ENCODE peak calls at places on chromosomes 1 and 21, in ten cellular contexts. One of them, this sample, is unnamed. For H3K4me1, the result is how much of the 10 kb centered on the place peaks cover.

GRCh38 chr1:198167436-198167934 is 10.7 kb downstream of the NEK7 start:
- DNase-seq in H9: no peak
- DNase-seq in OCI-LY7: peak
- DNase-seq in HCT116: no peak
- DNase-seq in PC-9: no peak
- DNase-seq in Karpas-422: no peak
- DNase-seq in GM23248: peak
- DNase-seq in IMR-90: peak
- DNase-seq in mammary epithelial cell: peak
- DNase-seq in PC-3: peak
- DNase-seq in this sample: peak

GRCh38 chr1:21324368-21325137 is 34.3 kb upstream of the ECE1 start:
- DNase-seq in H9: no peak
- DNase-seq in mammary epithelial cell: peak
- DNase-seq in PC-3: peak
- DNase-seq in GM23248: peak
- DNase-seq in IMR-90: peak
- DNase-seq in OCI-LY7: peak
- DNase-seq in PC-9: peak
- DNase-seq in Karpas-422: peak
- DNase-seq in HCT116: peak
- DNase-seq in this sample: peak

GRCh38 chr1:148318123-148318899 is 164.8 kb downstream of the PPIAL4G start:
- DNase-seq in Karpas-422: no peak
- DNase-seq in PC-9: no peak
- DNase-seq in GM23248: peak
- DNase-seq in H9: no peak
- DNase-seq in IMR-90: no peak
- DNase-seq in PC-3: no peak
- DNase-seq in HCT116: no peak
- DNase-seq in mammary epithelial cell: no peak
- DNase-seq in OCI-LY7: no peak
- DNase-seq in this sample: no peak

GRCh38 chr1:42866549-42866948 is 20.1 kb downstream of the ZNF691 start:
- DNase-seq in HCT116: no peak
- DNase-seq in H9: no peak
- DNase-seq in PC-9: no peak
- DNase-seq in GM23248: no peak
- DNase-seq in mammary epithelial cell: no peak
- DNase-seq in Karpas-422: no peak
- DNase-seq in OCI-LY7: no peak
- DNase-seq in PC-3: no peak
- DNase-seq in IMR-90: no peak
- DNase-seq in this sample: no peak

GRCh38 chr21:38503588-38503987 is 5.3 kb upstream of the ERG start:
- DNase-seq in mammary epithelial cell: peak
- DNase-seq in PC-3: no peak
- DNase-seq in GM23248: peak
- DNase-seq in IMR-90: peak
- DNase-seq in OCI-LY7: no peak
- DNase-seq in PC-9: no peak
- DNase-seq in HCT116: no peak
- DNase-seq in H9: no peak
- DNase-seq in Karpas-422: no peak
- DNase-seq in this sample: peak

GRCh38 chr1:2295526-2295925 is 67.4 kb downstream of the SKI start:
- DNase-seq in PC-3: no peak
- DNase-seq in OCI-LY7: no peak
- DNase-seq in HCT116: no peak
- DNase-seq in GM23248: no peak
- DNase-seq in PC-9: no peak
- DNase-seq in IMR-90: no peak
- DNase-seq in H9: no peak
- DNase-seq in Karpas-422: no peak
- DNase-seq in mammary epithelial cell: no peak
- DNase-seq in this sample: no peak

GRCh38 chr1:65812065-65812464 is 19.4 kb downstream of the PDE4B start:
- DNase-seq in Karpas-422: no peak
- DNase-seq in HCT116: peak
- DNase-seq in PC-9: peak
- DNase-seq in GM23248: peak
- DNase-seq in PC-3: peak
- DNase-seq in mammary epithelial cell: peak
- DNase-seq in OCI-LY7: no peak
- DNase-seq in H9: no peak
- DNase-seq in IMR-90: peak
- DNase-seq in this sample: peak

GRCh38 chr1:200625381-200625824 is 4.9 kb upstream of the KIF14 start:
- DNase-seq in OCI-LY7: no peak
- DNase-seq in GM23248: peak
- DNase-seq in HCT116: no peak
- DNase-seq in H9: no peak
- DNase-seq in Karpas-422: no peak
- DNase-seq in IMR-90: peak
- DNase-seq in mammary epithelial cell: peak
- DNase-seq in PC-9: no peak
- DNase-seq in PC-3: no peak
- DNase-seq in this sample: peak

GRCh38 chr1:81032973-81033425 is 767.7 kb upstream of the ADGRL2 start:
- DNase-seq in HCT116: no peak
- DNase-seq in H9: no peak
- DNase-seq in GM23248: no peak
- DNase-seq in PC-3: no peak
- DNase-seq in IMR-90: no peak
- DNase-seq in OCI-LY7: no peak
- DNase-seq in mammary epithelial cell: no peak
- DNase-seq in PC-9: no peak
- DNase-seq in Karpas-422: no peak
- DNase-seq in this sample: no peak

GRCh38 chr1:232728507-232729263 is 76.5 kb upstream of the MAP10 start:
- DNase-seq in HCT116: no peak
- DNase-seq in Karpas-422: no peak
- DNase-seq in mammary epithelial cell: no peak
- DNase-seq in IMR-90: peak
- DNase-seq in OCI-LY7: no peak
- DNase-seq in GM23248: peak
- DNase-seq in PC-9: no peak
- DNase-seq in PC-3: no peak
- DNase-seq in H9: no peak
- DNase-seq in this sample: peak

GRCh38 chr1:19055001-19055400 is 98.5 kb upstream of the IFFO2 start:
- DNase-seq in HCT116: no peak
- DNase-seq in GM23248: no peak
- DNase-seq in mammary epithelial cell: no peak
- DNase-seq in PC-9: no peak
- DNase-seq in OCI-LY7: no peak
- DNase-seq in PC-3: no peak
- DNase-seq in Karpas-422: no peak
- DNase-seq in H9: no peak
- DNase-seq in IMR-90: no peak
- DNase-seq in this sample: no peak

GRCh38 chr21:36511484-36512227 is 31.7 kb upstream of the CLDN14 start:
- DNase-seq in IMR-90: peak
- DNase-seq in PC-3: no peak
- DNase-seq in OCI-LY7: peak
- DNase-seq in Karpas-422: peak
- DNase-seq in HCT116: no peak
- DNase-seq in PC-9: no peak
- DNase-seq in mammary epithelial cell: no peak
- DNase-seq in H9: no peak
- DNase-seq in GM23248: peak
- DNase-seq in this sample: no peak

GRCh38 chr1:10508511-10508951 is 33.8 kb downstream of the PEX14 start:
- DNase-seq in mammary epithelial cell: no peak
- DNase-seq in H9: peak
- DNase-seq in Karpas-422: no peak
- DNase-seq in IMR-90: peak
- DNase-seq in GM23248: no peak
- DNase-seq in PC-3: no peak
- DNase-seq in OCI-LY7: no peak
- DNase-seq in HCT116: no peak
- DNase-seq in PC-9: no peak
- DNase-seq in this sample: peak

GRCh38 chr1:184810735-184811316 is 56.2 kb upstream of the EDEM3 start:
- DNase-seq in OCI-LY7: no peak
- DNase-seq in PC-9: no peak
- DNase-seq in GM23248: peak
- DNase-seq in PC-3: no peak
- DNase-seq in Karpas-422: no peak
- DNase-seq in IMR-90: no peak
- DNase-seq in mammary epithelial cell: no peak
- DNase-seq in HCT116: no peak
- DNase-seq in H9: no peak
- DNase-seq in this sample: no peak

GRCh38 chr1:166974647-166975345 is 544 bp downstream of the ILDR2 start:
- DNase-seq in H9: no peak
- DNase-seq in HCT116: no peak
- DNase-seq in mammary epithelial cell: no peak
- DNase-seq in GM23248: no peak
- DNase-seq in OCI-LY7: peak
- DNase-seq in IMR-90: no peak
- DNase-seq in PC-3: no peak
- DNase-seq in Karpas-422: peak
- DNase-seq in PC-9: no peak
- DNase-seq in this sample: no peak
- H2AFZ ChIP-seq in H9: no peak
- H2AFZ ChIP-seq in HCT116: peak
- H2AFZ ChIP-seq in mammary epithelial cell: peak
- H2AFZ ChIP-seq in GM23248: no peak
- H2AFZ ChIP-seq in OCI-LY7: peak
- H2AFZ ChIP-seq in IMR-90: peak
- H2AFZ ChIP-seq in PC-3: peak
- H2AFZ ChIP-seq in Karpas-422: peak
- H2AFZ ChIP-seq in PC-9: no peak
- H2AFZ ChIP-seq in this sample: peak

GRCh38 chr1:13760340-13760739 is 60.4 kb downstream of the PRDM2 start:
- DNase-seq in mammary epithelial cell: no peak
- DNase-seq in IMR-90: no peak
- DNase-seq in GM23248: no peak
- DNase-seq in H9: no peak
- DNase-seq in HCT116: no peak
- DNase-seq in PC-9: no peak
- DNase-seq in OCI-LY7: no peak
- DNase-seq in PC-3: no peak
- DNase-seq in Karpas-422: no peak
- DNase-seq in this sample: no peak
- H3K4me1 ChIP-seq in mammary epithelial cell: under half
- H3K4me1 ChIP-seq in IMR-90: under half
- H3K4me1 ChIP-seq in GM23248: under half
- H3K4me1 ChIP-seq in H9: under half
- H3K4me1 ChIP-seq in HCT116: half or more
- H3K4me1 ChIP-seq in PC-9: half or more
- H3K4me1 ChIP-seq in OCI-LY7: half or more
- H3K4me1 ChIP-seq in PC-3: under half
- H3K4me1 ChIP-seq in Karpas-422: half or more
- H3K4me1 ChIP-seq in this sample: under half

GRCh38 chr1:74679811-74680210 is 6.2 kb upstream of the ERICH3 start:
- DNase-seq in mammary epithelial cell: no peak
- DNase-seq in H9: no peak
- DNase-seq in Karpas-422: no peak
- DNase-seq in GM23248: no peak
- DNase-seq in PC-3: peak
- DNase-seq in HCT116: no peak
- DNase-seq in OCI-LY7: no peak
- DNase-seq in PC-9: no peak
- DNase-seq in IMR-90: no peak
- DNase-seq in this sample: peak

GRCh38 chr1:74673351-74674111 is at the start of gene ERICH3:
- DNase-seq in mammary epithelial cell: peak
- DNase-seq in H9: peak
- DNase-seq in IMR-90: no peak
- DNase-seq in Karpas-422: no peak
- DNase-seq in PC-9: no peak
- DNase-seq in PC-3: no peak
- DNase-seq in OCI-LY7: no peak
- DNase-seq in GM23248: peak
- DNase-seq in HCT116: no peak
- DNase-seq in this sample: peak

DNA sequence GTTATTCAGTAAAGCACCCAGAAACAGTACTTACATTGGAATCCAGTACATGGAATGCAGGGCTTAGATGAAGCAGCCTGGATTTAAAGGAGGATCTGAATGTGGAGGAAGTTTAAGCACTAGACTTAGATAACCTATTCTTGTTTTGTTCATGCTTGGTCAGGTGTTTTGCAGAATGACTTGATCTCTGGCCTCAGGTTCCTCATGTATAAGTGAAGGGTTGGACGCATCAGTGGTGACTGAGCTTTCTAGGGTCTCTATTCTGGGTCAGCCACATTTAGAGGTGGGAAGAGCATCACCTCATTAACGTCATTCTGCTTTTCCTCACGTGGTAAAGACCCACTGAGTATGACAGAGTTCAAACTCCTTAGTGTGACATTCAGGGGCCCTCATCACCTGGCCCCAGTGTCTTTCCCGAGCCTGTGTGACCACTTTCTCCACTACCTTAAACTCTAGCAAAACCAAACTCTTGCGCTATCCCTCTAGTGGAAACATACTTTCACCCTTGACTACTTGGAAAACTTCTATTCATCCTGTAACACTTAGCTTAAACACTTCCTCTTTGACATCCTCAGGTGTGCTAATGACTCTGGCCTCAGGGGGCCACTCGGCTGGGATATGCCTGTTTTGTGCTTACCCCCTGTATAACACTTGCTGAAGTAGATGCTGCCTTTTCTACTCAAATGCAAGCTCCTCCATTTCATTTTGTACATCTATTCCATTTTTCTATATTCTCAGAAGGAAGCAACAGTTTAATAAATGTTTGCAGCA is 871 bp upstream of the ERICH3 start:
- DNase-seq in IMR-90: no peak
- DNase-seq in PC-3: no peak
- DNase-seq in Karpas-422: peak
- DNase-seq in HCT116: no peak
- DNase-seq in H9: peak
- DNase-seq in mammary epithelial cell: no peak
- DNase-seq in GM23248: no peak
- DNase-seq in OCI-LY7: no peak
- DNase-seq in PC-9: no peak
- DNase-seq in this sample: no peak
- H2AFZ ChIP-seq in IMR-90: no peak
- H2AFZ ChIP-seq in PC-3: peak
- H2AFZ ChIP-seq in Karpas-422: no peak
- H2AFZ ChIP-seq in HCT116: no peak
- H2AFZ ChIP-seq in H9: no peak
- H2AFZ ChIP-seq in mammary epithelial cell: peak
- H2AFZ ChIP-seq in GM23248: peak
- H2AFZ ChIP-seq in OCI-LY7: no peak
- H2AFZ ChIP-seq in PC-9: no peak
- H2AFZ ChIP-seq in this sample: peak

DNA sequence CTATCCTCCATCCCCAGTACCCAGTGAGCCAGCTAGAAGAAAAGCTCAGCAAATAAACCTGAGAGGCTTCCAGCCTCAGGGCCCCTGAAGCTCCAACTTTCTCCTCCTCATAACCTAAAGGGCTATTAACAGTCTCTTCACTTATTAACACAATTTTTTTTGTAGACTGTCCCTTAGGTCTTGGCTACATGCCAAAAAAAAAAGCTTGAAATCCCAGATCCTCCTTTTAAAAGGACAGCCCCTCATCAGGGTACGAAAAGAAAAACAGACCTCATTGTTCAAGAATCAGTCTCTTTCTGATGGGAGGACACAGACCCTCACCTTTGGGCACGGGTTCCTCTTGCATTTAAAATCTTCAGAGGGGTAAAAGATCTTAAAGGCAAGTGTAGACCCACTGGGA is 72.8 kb upstream of the CD1D start:
- DNase-seq in GM23248: no peak
- DNase-seq in OCI-LY7: no peak
- DNase-seq in HCT116: no peak
- DNase-seq in PC-9: no peak
- DNase-seq in Karpas-422: no peak
- DNase-seq in mammary epithelial cell: no peak
- DNase-seq in H9: no peak
- DNase-seq in PC-3: no peak
- DNase-seq in IMR-90: no peak
- DNase-seq in this sample: no peak
- H3K4me1 ChIP-seq in GM23248: under half
- H3K4me1 ChIP-seq in OCI-LY7: under half
- H3K4me1 ChIP-seq in HCT116: under half
- H3K4me1 ChIP-seq in PC-9: under half
- H3K4me1 ChIP-seq in Karpas-422: under half
- H3K4me1 ChIP-seq in mammary epithelial cell: under half
- H3K4me1 ChIP-seq in H9: under half
- H3K4me1 ChIP-seq in PC-3: under half
- H3K4me1 ChIP-seq in IMR-90: under half
- H3K4me1 ChIP-seq in this sample: under half

This sample was measured in astrocyte.